ENCODE peak calls at places on chromosomes 1 and 21, in nine cellular contexts. J is suprapubic skin, N is transverse colon, S is A549, X is HepG2, P is K562, C is stomach, R is GM12878, Z is tibial nerve. Q is an unnamed sample. For H3K4me1, the result is how much of the 10 kb centered on the place peaks cover.

GRCh38 chr1:104172243-104172681 is 422.6 kb downstream of the AMY1C start:
- DNase-seq in J (peak), N (no peak), S (no peak), X (no peak), P (no peak), C (no peak), R (no peak), Z (no peak), Q (no peak)

GRCh38 chr1:245867724-245868123 is 639.4 kb downstream of the SMYD3 start:
- DNase-seq in J (no peak), N (no peak), S (no peak), X (no peak), P (no peak), C (no peak), R (no peak), Z (no peak), Q (no peak)

GRCh38 chr1:1332031-1332755 is 1.1 kb downstream of the TAS1R3 start:
- DNase-seq in J (no peak), N (no peak), S (no peak), X (no peak), P (no peak), C (no peak), R (no peak), Z (no peak), Q (no peak)

GRCh38 chr1:199857103-199857502 is 170.4 kb upstream of the NR5A2 start:
- DNase-seq in J (no peak), N (no peak), S (no peak), X (no peak), P (no peak), C (no peak), R (no peak), Z (no peak), Q (no peak)

GRCh38 chr1:27298632-27299384 is 23.2 kb upstream of the TMEM222 start:
- DNase-seq in J (no peak), N (no peak), S (no peak), X (no peak), P (no peak), C (no peak), R (no peak), Z (no peak), Q (no peak)

GRCh38 chr1:171137580-171137979 is 46.9 kb downstream of the FMO3 start:
- DNase-seq in J (no peak), N (no peak), S (no peak), X (no peak), P (no peak), C (no peak), R (no peak), Z (no peak), Q (no peak)

GRCh38 chr1:111275079-111275478 is 15.6 kb upstream of the CHIA start:
- DNase-seq in J (peak), N (peak), S (no peak), X (no peak), P (no peak), C (no peak), R (no peak), Z (peak), Q (peak)

GRCh38 chr1:108521990-108522393 is 37.9 kb upstream of the EEIG2 start:
- DNase-seq in J (no peak), N (no peak), S (no peak), X (no peak), P (no peak), C (no peak), R (no peak), Z (no peak), Q (no peak)

GRCh38 chr1:2081326-2081885 is 31.2 kb downstream of the PRKCZ start:
- DNase-seq in J (no peak), N (no peak), S (no peak), X (no peak), P (no peak), C (no peak), R (no peak), Z (no peak), Q (no peak)

GRCh38 chr1:3114846-3115245 is 45.8 kb downstream of the PRDM16 start:
- DNase-seq in J (no peak), N (no peak), S (no peak), X (peak), P (no peak), C (no peak), R (no peak), Z (no peak), Q (no peak)

GRCh38 chr1:246355421-246356230 is 151.5 kb downstream of the SMYD3 start:
- DNase-seq in J (no peak), N (no peak), S (no peak), X (no peak), P (no peak), C (no peak), R (no peak), Z (no peak), Q (no peak)

GRCh38 chr1:205681364-205681763 is 1.1 kb upstream of the SLC45A3 start:
- DNase-seq in J (no peak), N (no peak), S (no peak), X (no peak), P (no peak), C (no peak), R (no peak), Z (no peak), Q (no peak)
- TF ChIP-seq CTCF in J (no peak), N (no peak), S (no peak), X (no peak), P (no peak), C (no peak), R (no peak), Z (no peak), Q (no peak)

DNA sequence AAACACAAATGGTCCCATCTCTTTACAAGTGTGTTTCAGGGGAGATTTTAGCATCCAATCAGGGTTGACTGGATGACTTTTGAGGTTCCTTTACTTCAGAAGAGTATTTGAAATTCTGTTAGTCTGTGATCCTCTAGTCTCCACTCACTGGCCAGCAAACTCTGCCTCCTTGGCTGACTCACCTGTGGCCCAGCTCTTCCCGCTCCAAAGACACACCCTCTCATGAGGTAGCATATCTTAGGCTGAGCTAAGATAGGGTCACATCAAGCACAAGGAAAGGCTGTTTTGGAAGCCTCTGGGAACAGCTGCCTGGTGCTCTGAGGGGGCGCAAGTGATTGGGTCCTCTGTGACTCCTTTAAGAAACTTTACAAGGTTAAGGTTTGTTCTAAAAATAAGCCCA is 102.3 kb upstream of the FGGY start:
- DNase-seq in J (no peak), N (no peak), S (no peak), X (no peak), P (no peak), C (no peak), R (no peak), Z (no peak), Q (no peak)
- TF ChIP-seq EP300 in J (no peak), N (no peak), S (no peak), X (no peak), P (no peak), C (no peak), R (no peak), Z (no peak), Q (no peak)

GRCh38 chr1:9652379-9653194 is 1.1 kb downstream of the PIK3CD start:
- DNase-seq in J (no peak), N (peak), S (no peak), X (no peak), P (no peak), C (peak), R (no peak), Z (no peak), Q (no peak)
- H3K4me1 ChIP-seq in J (under half), N (under half), S (under half), X (under half), P (under half), C (under half), R (under half), Z (under half), Q (under half)

GRCh38 chr1:115543247-115543646 is 98.5 kb upstream of the VANGL1 start:
- DNase-seq in J (no peak), N (no peak), S (no peak), X (no peak), P (no peak), C (no peak), R (no peak), Z (no peak), Q (no peak)
- TF ChIP-seq CTCF in J (no peak), N (no peak), S (no peak), X (no peak), P (no peak), C (no peak), R (no peak), Z (no peak), Q (no peak)

DNA sequence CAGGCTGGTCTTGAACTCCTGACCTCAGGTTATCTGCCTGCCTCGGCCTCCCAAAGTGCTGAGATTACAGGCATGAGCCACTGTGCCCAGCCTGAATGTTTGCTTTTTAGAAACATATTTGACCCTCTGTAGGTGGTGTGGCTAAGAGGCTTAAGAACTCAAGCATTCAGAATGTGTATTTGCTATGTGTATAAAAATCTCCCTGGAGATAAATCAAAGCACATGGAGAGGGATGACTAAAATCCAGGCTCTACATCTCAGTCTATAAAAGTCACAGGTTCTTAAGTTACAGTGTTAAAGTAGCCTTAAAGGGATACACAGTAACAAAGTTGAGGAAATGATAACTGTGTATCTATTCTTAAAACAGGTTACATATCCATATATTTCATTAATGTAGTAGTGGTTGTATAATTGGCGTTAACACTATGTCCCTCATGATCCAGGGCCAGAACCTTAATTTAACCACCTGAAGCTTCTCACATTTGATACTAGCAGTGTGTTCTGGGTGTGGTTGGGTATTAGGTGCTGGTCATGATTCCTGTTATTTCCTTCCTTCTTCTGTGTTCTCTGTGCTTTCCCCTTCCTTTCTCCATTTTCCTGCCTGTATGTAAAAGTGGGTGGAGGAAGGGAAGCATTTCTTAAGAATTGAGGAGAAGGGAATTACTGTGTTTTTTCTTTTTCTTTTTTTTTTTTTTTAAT is 16.2 kb downstream of the GIPC2 start:
- DNase-seq in J (no peak), N (no peak), S (no peak), X (no peak), P (no peak), C (no peak), R (no peak), Z (no peak), Q (no peak)
- TF ChIP-seq EP300 in J (no peak), N (no peak), S (no peak), X (no peak), P (no peak), C (no peak), R (no peak), Z (no peak), Q (no peak)

GRCh38 chr1:18948913-18949688 is 7.4 kb downstream of the IFFO2 start:
- DNase-seq in J (no peak), N (no peak), S (no peak), X (peak), P (no peak), C (peak), R (no peak), Z (no peak), Q (peak)
- H3K4me1 ChIP-seq in J (half or more), N (under half), S (half or more), X (half or more), P (under half), C (half or more), R (half or more), Z (under half), Q (half or more)

DNA sequence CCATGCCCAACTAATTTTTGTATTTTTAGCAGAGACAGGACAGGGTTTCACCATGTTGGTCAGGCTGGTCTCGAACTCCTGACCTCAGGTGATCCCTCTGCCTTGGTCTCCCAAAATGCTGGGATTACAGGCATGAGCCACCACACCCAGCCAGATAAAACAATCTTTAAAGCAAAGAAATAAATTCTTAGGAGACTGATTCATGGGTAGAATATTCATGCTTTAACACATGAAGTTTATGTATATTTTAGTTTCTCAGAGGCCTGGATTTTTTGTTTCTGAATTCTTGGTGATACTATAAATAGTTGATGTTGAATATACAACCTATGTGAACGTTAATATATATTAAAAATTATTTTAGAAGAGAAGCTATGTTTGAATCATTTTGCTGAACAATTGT is 127.4 kb upstream of the KIAA1614 start:
- DNase-seq in J (no peak), N (no peak), S (no peak), X (no peak), P (no peak), C (no peak), R (no peak), Z (no peak), Q (no peak)
- TF ChIP-seq CTCF in J (no peak), N (no peak), S (no peak), X (no peak), P (no peak), C (no peak), R (no peak), Z (no peak), Q (no peak)

DNA sequence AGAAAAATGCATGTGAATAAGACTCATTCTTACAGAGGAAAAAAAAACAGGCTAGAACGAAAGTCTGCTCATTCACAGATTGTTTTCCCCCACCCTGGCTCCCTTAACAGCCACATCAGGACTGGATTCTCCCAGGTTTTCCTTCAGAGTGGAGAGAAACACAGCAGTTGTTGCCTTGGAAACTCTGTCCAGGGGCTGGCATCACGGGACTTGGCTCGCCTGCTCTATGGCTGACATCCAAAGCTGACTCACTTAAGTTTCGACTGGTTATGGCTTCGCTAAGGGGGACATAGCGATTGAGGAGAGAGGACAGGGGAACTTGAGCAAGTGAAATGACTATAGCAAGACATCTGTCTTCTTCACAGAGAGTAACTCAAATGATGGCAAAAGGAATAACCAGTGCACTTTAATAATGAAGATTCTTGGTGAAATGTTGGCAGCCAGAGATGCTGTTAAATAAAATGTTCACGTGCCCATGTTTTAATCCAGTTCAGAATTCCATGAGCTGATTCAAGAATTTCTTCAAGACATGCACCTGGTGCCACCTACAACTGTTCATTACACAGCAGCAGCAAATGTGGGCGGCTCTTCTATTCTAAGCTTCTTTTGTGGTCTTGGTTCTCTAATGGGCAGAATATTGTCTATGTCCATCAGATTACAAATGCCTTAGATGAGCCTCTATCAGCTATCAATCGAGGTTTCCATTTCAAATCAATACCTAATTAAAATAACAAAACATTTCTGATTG is 21.8 kb downstream of the MIS18A start:
- DNase-seq in J (peak), N (peak), S (peak), X (no peak), P (no peak), C (peak), R (no peak), Z (peak), Q (peak)
- TF ChIP-seq EP300 in J (no peak), N (no peak), S (no peak), X (no peak), P (no peak), C (no peak), R (no peak), Z (no peak), Q (no peak)

GRCh38 chr1:207836616-207837352 is 74.1 kb downstream of the CD34 start:
- DNase-seq in J (peak), N (no peak), S (no peak), X (no peak), P (no peak), C (no peak), R (no peak), Z (no peak), Q (peak)

GRCh38 chr1:207835958-207836357 is 75.0 kb downstream of the CD34 start:
- DNase-seq in J (peak), N (no peak), S (no peak), X (no peak), P (no peak), C (no peak), R (no peak), Z (no peak), Q (no peak)

GRCh38 chr1:207840380-207840779 is 70.5 kb downstream of the CD34 start:
- DNase-seq in J (no peak), N (no peak), S (no peak), X (no peak), P (no peak), C (no peak), R (no peak), Z (no peak), Q (no peak)

GRCh38 chr1:207839083-207839413 is 71.9 kb downstream of the CD34 start:
- DNase-seq in J (no peak), N (no peak), S (no peak), X (no peak), P (no peak), C (no peak), R (no peak), Z (no peak), Q (no peak)

DNA sequence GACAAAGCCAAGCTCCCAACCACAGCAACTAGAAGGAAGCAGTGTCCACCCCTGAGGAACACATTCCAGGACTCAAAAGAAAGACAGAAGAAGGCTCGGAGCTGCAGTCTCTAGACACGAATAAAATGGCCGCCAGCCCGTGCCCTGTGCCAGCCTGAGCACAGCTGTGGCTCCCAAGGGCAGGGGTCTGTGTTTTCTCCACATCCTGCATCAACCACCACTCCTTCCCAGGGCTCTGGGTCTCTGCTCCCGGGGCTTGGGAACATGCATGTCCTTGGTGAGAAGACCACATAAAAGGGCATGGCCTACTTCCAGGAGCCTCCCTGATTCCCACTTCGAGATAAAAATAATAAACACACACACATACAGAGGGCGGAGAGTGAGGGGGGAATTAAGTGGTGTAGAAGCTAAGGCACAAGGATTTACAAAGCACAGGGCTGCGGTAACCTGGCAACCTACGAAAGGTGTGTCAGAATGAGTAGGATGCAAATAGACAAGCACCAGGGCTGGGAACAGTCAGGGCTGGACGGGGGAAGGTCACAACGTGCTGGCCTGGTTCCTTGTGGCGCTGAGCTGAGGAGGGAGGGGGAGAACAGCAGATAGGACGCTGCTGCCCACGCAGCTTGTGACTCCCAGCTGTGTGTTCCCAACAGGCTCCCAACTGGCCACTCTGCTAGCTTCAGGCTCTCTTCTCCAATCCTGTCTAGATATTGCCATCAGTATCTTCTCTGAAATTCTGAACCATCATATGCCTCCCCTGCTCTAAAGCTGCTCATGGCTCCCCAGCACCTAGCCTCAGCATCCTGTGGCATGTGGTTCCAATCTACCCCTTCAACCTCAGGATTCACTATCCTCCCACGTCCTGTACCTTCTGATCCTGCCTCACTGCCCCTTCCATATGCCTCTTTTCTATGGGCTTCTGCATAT is 72.5 kb downstream of the CD34 start:
- DNase-seq in J (no peak), N (no peak), S (no peak), X (no peak), P (peak), C (peak), R (no peak), Z (no peak), Q (peak)
- H3K4me1 ChIP-seq in J (half or more), N (under half), S (under half), X (under half), P (under half), C (under half), R (under half), Z (under half), Q (half or more)

GRCh38 chr1:216944864-216945505 is 221.8 kb upstream of the ESRRG start:
- DNase-seq in J (no peak), N (no peak), S (no peak), X (no peak), P (no peak), C (no peak), R (no peak), Z (no peak), Q (no peak)
- TF ChIP-seq CTCF in J (no peak), N (no peak), S (no peak), X (no peak), P (no peak), C (no peak), R (no peak), Z (no peak), Q (no peak)